ENCODE peak calls at places on chromosomes 12 and 14, in nine cellular contexts. One of them, this sample, is unnamed.

GRCh38 chr14:102683399-102684275 is 91.2 kb downstream of the RCOR1 start:
- DNase-seq in head of caudate nucleus: no peak
- DNase-seq in Caki2: no peak
- DNase-seq in astrocyte of the hippocampus: no peak
- DNase-seq in skeletal muscle cell: no peak
- DNase-seq in stimulated activated CD8-positive, alpha-beta memory T cell treated with anti-CD3 and anti-CD28 coated beads, Interleukin-7, amount 100 ng/mL, for 24 hours: no peak
- DNase-seq in HS-27A: no peak
- DNase-seq in activated naive CD4-positive, alpha-beta T cell treated with Interleukin-2 at 50 U/mL for 16 hours: no peak
- DNase-seq in progenitor cell of endocrine pancreas: no peak
- DNase-seq in this sample: no peak

GRCh38 chr14:99261916-99262787 is 9.8 kb downstream of the BCL11B start:
- DNase-seq in skeletal muscle cell: no peak
- DNase-seq in activated naive CD4-positive, alpha-beta T cell treated with Interleukin-2 at 50 U/mL for 16 hours: peak; percentile 70
- DNase-seq in progenitor cell of endocrine pancreas: no peak
- DNase-seq in HS-27A: no peak
- DNase-seq in head of caudate nucleus: no peak
- DNase-seq in Caki2: no peak
- DNase-seq in stimulated activated CD8-positive, alpha-beta memory T cell treated with anti-CD3 and anti-CD28 coated beads, Interleukin-7, amount 100 ng/mL, for 24 hours: no peak
- DNase-seq in astrocyte of the hippocampus: no peak
- DNase-seq in this sample: no peak

GRCh38 chr14:76351941-76352340 is 24.0 kb upstream of the ESRRB start:
- DNase-seq in activated naive CD4-positive, alpha-beta T cell treated with Interleukin-2 at 50 U/mL for 16 hours: no peak
- DNase-seq in skeletal muscle cell: no peak
- DNase-seq in stimulated activated CD8-positive, alpha-beta memory T cell treated with anti-CD3 and anti-CD28 coated beads, Interleukin-7, amount 100 ng/mL, for 24 hours: no peak
- DNase-seq in progenitor cell of endocrine pancreas: no peak
- DNase-seq in head of caudate nucleus: no peak
- DNase-seq in Caki2: no peak
- DNase-seq in astrocyte of the hippocampus: peak; percentile 26
- DNase-seq in HS-27A: no peak
- DNase-seq in this sample: no peak

GRCh38 chr14:49879683-49880204 is 13.1 kb upstream of the ARF6 start:
- DNase-seq in astrocyte of the hippocampus: peak; percentile 55
- DNase-seq in skeletal muscle cell: no peak
- DNase-seq in progenitor cell of endocrine pancreas: no peak
- DNase-seq in stimulated activated CD8-positive, alpha-beta memory T cell treated with anti-CD3 and anti-CD28 coated beads, Interleukin-7, amount 100 ng/mL, for 24 hours: no peak
- DNase-seq in HS-27A: no peak
- DNase-seq in head of caudate nucleus: no peak
- DNase-seq in Caki2: peak; percentile 74
- DNase-seq in activated naive CD4-positive, alpha-beta T cell treated with Interleukin-2 at 50 U/mL for 16 hours: peak; percentile 61
- DNase-seq in this sample: no peak

GRCh38 chr14:43789458-43789857 is 717.6 kb downstream of the FSCB start:
- DNase-seq in skeletal muscle cell: no peak
- DNase-seq in stimulated activated CD8-positive, alpha-beta memory T cell treated with anti-CD3 and anti-CD28 coated beads, Interleukin-7, amount 100 ng/mL, for 24 hours: no peak
- DNase-seq in astrocyte of the hippocampus: no peak
- DNase-seq in activated naive CD4-positive, alpha-beta T cell treated with Interleukin-2 at 50 U/mL for 16 hours: no peak
- DNase-seq in HS-27A: no peak
- DNase-seq in head of caudate nucleus: no peak
- DNase-seq in Caki2: no peak
- DNase-seq in progenitor cell of endocrine pancreas: no peak
- DNase-seq in this sample: no peak

GRCh38 chr14:52033131-52033642 is 35.7 kb downstream of the NID2 start:
- DNase-seq in skeletal muscle cell: peak; percentile 46
- DNase-seq in progenitor cell of endocrine pancreas: no peak
- DNase-seq in HS-27A: no peak
- DNase-seq in stimulated activated CD8-positive, alpha-beta memory T cell treated with anti-CD3 and anti-CD28 coated beads, Interleukin-7, amount 100 ng/mL, for 24 hours: no peak
- DNase-seq in activated naive CD4-positive, alpha-beta T cell treated with Interleukin-2 at 50 U/mL for 16 hours: no peak
- DNase-seq in Caki2: no peak
- DNase-seq in astrocyte of the hippocampus: peak; percentile 56
- DNase-seq in head of caudate nucleus: no peak
- DNase-seq in this sample: no peak

GRCh38 chr12:11667159-11667558 is 17.7 kb downstream of the ETV6 start:
- DNase-seq in progenitor cell of endocrine pancreas: no peak
- DNase-seq in HS-27A: no peak
- DNase-seq in astrocyte of the hippocampus: no peak
- DNase-seq in activated naive CD4-positive, alpha-beta T cell treated with Interleukin-2 at 50 U/mL for 16 hours: no peak
- DNase-seq in Caki2: no peak
- DNase-seq in skeletal muscle cell: no peak
- DNase-seq in head of caudate nucleus: no peak
- DNase-seq in stimulated activated CD8-positive, alpha-beta memory T cell treated with anti-CD3 and anti-CD28 coated beads, Interleukin-7, amount 100 ng/mL, for 24 hours: no peak
- DNase-seq in this sample: no peak

GRCh38 chr14:54749727-54750126 is 152.9 kb downstream of the GCH1 start:
- DNase-seq in activated naive CD4-positive, alpha-beta T cell treated with Interleukin-2 at 50 U/mL for 16 hours: no peak
- DNase-seq in progenitor cell of endocrine pancreas: no peak
- DNase-seq in Caki2: no peak
- DNase-seq in stimulated activated CD8-positive, alpha-beta memory T cell treated with anti-CD3 and anti-CD28 coated beads, Interleukin-7, amount 100 ng/mL, for 24 hours: no peak
- DNase-seq in head of caudate nucleus: no peak
- DNase-seq in astrocyte of the hippocampus: no peak
- DNase-seq in skeletal muscle cell: no peak
- DNase-seq in HS-27A: no peak
- DNase-seq in this sample: no peak

GRCh38 chr12:76346798-76347420 is 1.3 kb downstream of the BBS10 start:
- DNase-seq in progenitor cell of endocrine pancreas: no peak
- DNase-seq in astrocyte of the hippocampus: peak; percentile 80
- DNase-seq in activated naive CD4-positive, alpha-beta T cell treated with Interleukin-2 at 50 U/mL for 16 hours: peak; percentile 23
- DNase-seq in head of caudate nucleus: no peak
- DNase-seq in skeletal muscle cell: peak; percentile 25
- DNase-seq in stimulated activated CD8-positive, alpha-beta memory T cell treated with anti-CD3 and anti-CD28 coated beads, Interleukin-7, amount 100 ng/mL, for 24 hours: no peak
- DNase-seq in HS-27A: no peak
- DNase-seq in Caki2: peak; percentile 55
- DNase-seq in this sample: no peak

GRCh38 chr12:118979763-118980406 is 1.5 kb upstream of the SRRM4 start:
- DNase-seq in head of caudate nucleus: peak; percentile 62
- DNase-seq in skeletal muscle cell: no peak
- DNase-seq in astrocyte of the hippocampus: peak; percentile 33
- DNase-seq in Caki2: peak; percentile 15
- DNase-seq in activated naive CD4-positive, alpha-beta T cell treated with Interleukin-2 at 50 U/mL for 16 hours: no peak
- DNase-seq in stimulated activated CD8-positive, alpha-beta memory T cell treated with anti-CD3 and anti-CD28 coated beads, Interleukin-7, amount 100 ng/mL, for 24 hours: no peak
- DNase-seq in progenitor cell of endocrine pancreas: peak; percentile 47
- DNase-seq in HS-27A: no peak
- DNase-seq in this sample: peak; percentile 2

GRCh38 chr12:31952418-31952817 is 6.8 kb upstream of the RESF1 start:
- DNase-seq in Caki2: no peak
- DNase-seq in progenitor cell of endocrine pancreas: no peak
- DNase-seq in HS-27A: no peak
- DNase-seq in head of caudate nucleus: no peak
- DNase-seq in astrocyte of the hippocampus: no peak
- DNase-seq in activated naive CD4-positive, alpha-beta T cell treated with Interleukin-2 at 50 U/mL for 16 hours: no peak
- DNase-seq in stimulated activated CD8-positive, alpha-beta memory T cell treated with anti-CD3 and anti-CD28 coated beads, Interleukin-7, amount 100 ng/mL, for 24 hours: no peak
- DNase-seq in skeletal muscle cell: no peak
- DNase-seq in this sample: no peak

GRCh38 chr14:56855891-56856461 is 45.7 kb upstream of the OTX2 start:
- DNase-seq in stimulated activated CD8-positive, alpha-beta memory T cell treated with anti-CD3 and anti-CD28 coated beads, Interleukin-7, amount 100 ng/mL, for 24 hours: no peak
- DNase-seq in Caki2: no peak
- DNase-seq in astrocyte of the hippocampus: no peak
- DNase-seq in skeletal muscle cell: no peak
- DNase-seq in progenitor cell of endocrine pancreas: peak; percentile 51
- DNase-seq in head of caudate nucleus: no peak
- DNase-seq in HS-27A: no peak
- DNase-seq in activated naive CD4-positive, alpha-beta T cell treated with Interleukin-2 at 50 U/mL for 16 hours: no peak
- DNase-seq in this sample: peak; percentile 43

GRCh38 chr12:70722584-70723343 is 85.5 kb upstream of the PTPRB start:
- DNase-seq in astrocyte of the hippocampus: peak; percentile 6
- DNase-seq in Caki2: no peak
- DNase-seq in head of caudate nucleus: no peak
- DNase-seq in skeletal muscle cell: no peak
- DNase-seq in progenitor cell of endocrine pancreas: no peak
- DNase-seq in HS-27A: no peak
- DNase-seq in stimulated activated CD8-positive, alpha-beta memory T cell treated with anti-CD3 and anti-CD28 coated beads, Interleukin-7, amount 100 ng/mL, for 24 hours: no peak
- DNase-seq in activated naive CD4-positive, alpha-beta T cell treated with Interleukin-2 at 50 U/mL for 16 hours: no peak
- DNase-seq in this sample: no peak

GRCh38 chr12:119693006-119693405 is 25.1 kb downstream of the PRKAB1 start:
- DNase-seq in HS-27A: peak; percentile 14
- DNase-seq in activated naive CD4-positive, alpha-beta T cell treated with Interleukin-2 at 50 U/mL for 16 hours: no peak
- DNase-seq in Caki2: peak; percentile 91
- DNase-seq in progenitor cell of endocrine pancreas: no peak
- DNase-seq in head of caudate nucleus: no peak
- DNase-seq in stimulated activated CD8-positive, alpha-beta memory T cell treated with anti-CD3 and anti-CD28 coated beads, Interleukin-7, amount 100 ng/mL, for 24 hours: no peak
- DNase-seq in skeletal muscle cell: peak; percentile 83
- DNase-seq in astrocyte of the hippocampus: peak; percentile 81
- DNase-seq in this sample: peak; percentile 81

GRCh38 chr14:61281186-61281676 is at the start of gene TMEM30B:
- DNase-seq in astrocyte of the hippocampus: no peak
- DNase-seq in progenitor cell of endocrine pancreas: peak; percentile 77
- DNase-seq in head of caudate nucleus: no peak
- DNase-seq in skeletal muscle cell: no peak
- DNase-seq in Caki2: no peak
- DNase-seq in HS-27A: no peak
- DNase-seq in stimulated activated CD8-positive, alpha-beta memory T cell treated with anti-CD3 and anti-CD28 coated beads, Interleukin-7, amount 100 ng/mL, for 24 hours: no peak
- DNase-seq in activated naive CD4-positive, alpha-beta T cell treated with Interleukin-2 at 50 U/mL for 16 hours: no peak
- DNase-seq in this sample: no peak